ENCODE peak calls at places on chromosome 4, in ten cellular contexts. X is glutamatergic neuron; T is neural crest cell; B is fibroblast of mammary gland; E is left ventricle myocardium inferior; Q is CD8-positive, alpha-beta T cell; V is colonic mucosa; N is cardiac muscle cell; P is AG09309; D is choroid plexus epithelial cell. S is an unnamed sample.

GRCh38 chr4:60605651-60606354 is 594.3 kb upstream of the ADGRL3 start:
- DNase-seq in X (no peak), T (no peak), B (peak), E (no peak), Q (no peak), V (no peak), N (no peak), P (peak), D (peak), S (no peak)

GRCh38 chr4:186481998-186482790 is 73.2 kb downstream of the MTNR1A start:
- DNase-seq in X (no peak), T (no peak), B (no peak), E (no peak), Q (no peak), V (no peak), N (no peak), P (no peak), D (no peak), S (no peak)

GRCh38 chr4:38163216-38164006 is 203.2 kb downstream of the PTTG2 start:
- DNase-seq in X (no peak), T (no peak), B (peak), E (no peak), Q (no peak), V (no peak), N (no peak), P (peak), D (peak), S (no peak)

GRCh38 chr4:82017680-82018079 is 356.1 kb downstream of the HNRNPD start:
- DNase-seq in X (no peak), T (peak), B (peak), E (no peak), Q (no peak), V (no peak), N (peak), P (no peak), D (peak), S (peak)

GRCh38 chr4:73868206-73869129 is 725 bp upstream of the CXCL1 start:
- DNase-seq in X (no peak), T (no peak), B (no peak), E (no peak), Q (no peak), V (peak), N (no peak), P (no peak), D (peak), S (no peak)

GRCh38 chr4:141153751-141154510 is 20.7 kb upstream of the RNF150 start:
- DNase-seq in X (no peak), T (no peak), B (peak), E (no peak), Q (no peak), V (no peak), N (peak), P (no peak), D (peak), S (no peak)

GRCh38 chr4:130185123-130185522 is 1089.2 kb downstream of the C4orf33 start:
- DNase-seq in X (no peak), T (no peak), B (no peak), E (no peak), Q (no peak), V (no peak), N (no peak), P (no peak), D (no peak), S (peak)

GRCh38 chr4:10983274-10983673 is 298.7 kb upstream of the CLNK start:
- DNase-seq in X (no peak), T (no peak), B (no peak), E (no peak), Q (peak), V (no peak), N (no peak), P (no peak), D (no peak), S (no peak)

GRCh38 chr4:47852121-47852520 is 14.3 kb upstream of the CORIN start:
- DNase-seq in X (no peak), T (no peak), B (peak), E (no peak), Q (no peak), V (no peak), N (no peak), P (peak), D (peak), S (peak)

GRCh38 chr4:178273168-178273567 is 830.9 kb upstream of the AGA start:
- DNase-seq in X (no peak), T (no peak), B (no peak), E (no peak), Q (no peak), V (no peak), N (no peak), P (no peak), D (no peak), S (no peak)

GRCh38 chr4:8252301-8253173 is 17.0 kb upstream of the HTRA3 start:
- DNase-seq in X (no peak), T (no peak), B (no peak), E (no peak), Q (no peak), V (no peak), N (peak), P (no peak), D (peak), S (no peak)

GRCh38 chr4:153620352-153620751 is 63.7 kb upstream of the TLR2 start:
- DNase-seq in X (no peak), T (no peak), B (peak), E (no peak), Q (no peak), V (no peak), N (no peak), P (peak), D (peak), S (no peak)

GRCh38 chr4:96472103-96472867 is 632.4 kb downstream of the PDHA2 start:
- DNase-seq in X (no peak), T (no peak), B (no peak), E (no peak), Q (no peak), V (no peak), N (no peak), P (no peak), D (peak), S (no peak)

GRCh38 chr4:42673084-42673429 is 16.2 kb upstream of the ATP8A1 start:
- DNase-seq in X (no peak), T (no peak), B (peak), E (peak), Q (peak), V (no peak), N (peak), P (no peak), D (peak), S (no peak)

GRCh38 chr4:176360446-176360845 is 40.7 kb downstream of the SPCS3 start:
- DNase-seq in X (no peak), T (no peak), B (peak), E (no peak), Q (no peak), V (no peak), N (no peak), P (no peak), D (no peak), S (no peak)

GRCh38 chr4:114264877-114265291 is 285.4 kb upstream of the ARSJ start:
- DNase-seq in X (no peak), T (no peak), B (peak), E (no peak), Q (no peak), V (no peak), N (no peak), P (peak), D (no peak), S (no peak)

GRCh38 chr4:12949719-12950118 is 534.4 kb downstream of the RAB28 start:
- DNase-seq in X (no peak), T (no peak), B (no peak), E (no peak), Q (no peak), V (no peak), N (peak), P (no peak), D (no peak), S (no peak)

GRCh38 chr4:19074061-19074460 is 1052.5 kb upstream of the LCORL start:
- DNase-seq in X (no peak), T (no peak), B (no peak), E (no peak), Q (no peak), V (no peak), N (no peak), P (no peak), D (no peak), S (no peak)

GRCh38 chr4:186904104-186904503 is 180.4 kb upstream of the FAT1 start:
- DNase-seq in X (no peak), T (no peak), B (peak), E (no peak), Q (no peak), V (no peak), N (no peak), P (peak), D (peak), S (peak)

GRCh38 chr4:168919706-168920324 is 90.2 kb downstream of the CBR4 start:
- DNase-seq in X (no peak), T (no peak), B (no peak), E (no peak), Q (no peak), V (no peak), N (peak), P (no peak), D (no peak), S (no peak)

GRCh38 chr4:120843840-120844527 is 78.5 kb downstream of the PRDM5 start:
- DNase-seq in X (peak), T (no peak), B (no peak), E (peak), Q (no peak), V (peak), N (peak), P (no peak), D (no peak), S (peak)

GRCh38 chr4:3285558-3286334 is 7.1 kb upstream of the RGS12 start:
- DNase-seq in X (no peak), T (no peak), B (peak), E (no peak), Q (no peak), V (no peak), N (no peak), P (peak), D (peak), S (no peak)

GRCh38 chr4:7427326-7428260 is 7.1 kb downstream of the PSAPL1 start:
- DNase-seq in X (no peak), T (no peak), B (no peak), E (peak), Q (no peak), V (no peak), N (no peak), P (no peak), D (no peak), S (no peak)

GRCh38 chr4:145609494-145610427 is 9.4 kb upstream of the MMAA start:
- DNase-seq in X (peak), T (peak), B (peak), E (peak), Q (peak), V (peak), N (peak), P (peak), D (peak), S (peak)
- TF ChIP-seq CTCF in X (peak), T (peak), B (peak), E (peak), Q (peak), V (peak), N (peak), P (peak), D (peak), S (peak)

GRCh38 chr4:24975505-24975904 is 55.2 kb downstream of the LGI2 start:
- DNase-seq in X (no peak), T (no peak), B (no peak), E (no peak), Q (no peak), V (no peak), N (no peak), P (no peak), D (no peak), S (no peak)
- TF ChIP-seq CTCF in X (no peak), T (no peak), B (no peak), E (no peak), Q (no peak), V (no peak), N (no peak), P (no peak), D (no peak), S (no peak)

GRCh38 chr4:108175966-108176365 is 7.2 kb upstream of the LEF1 start:
- DNase-seq in X (no peak), T (no peak), B (no peak), E (no peak), Q (no peak), V (no peak), N (no peak), P (no peak), D (no peak), S (no peak)

GRCh38 chr4:108180513-108180912 is 11.8 kb upstream of the LEF1 start:
- DNase-seq in X (no peak), T (no peak), B (no peak), E (no peak), Q (no peak), V (no peak), N (no peak), P (no peak), D (no peak), S (no peak)

GRCh38 chr4:108181704-108182103 is 13.0 kb upstream of the LEF1 start:
- DNase-seq in X (no peak), T (no peak), B (no peak), E (no peak), Q (no peak), V (no peak), N (no peak), P (no peak), D (no peak), S (no peak)
- TF ChIP-seq CTCF in X (peak), T (peak), B (no peak), E (peak), Q (peak), V (no peak), N (no peak), P (no peak), D (peak), S (no peak)

DNA sequence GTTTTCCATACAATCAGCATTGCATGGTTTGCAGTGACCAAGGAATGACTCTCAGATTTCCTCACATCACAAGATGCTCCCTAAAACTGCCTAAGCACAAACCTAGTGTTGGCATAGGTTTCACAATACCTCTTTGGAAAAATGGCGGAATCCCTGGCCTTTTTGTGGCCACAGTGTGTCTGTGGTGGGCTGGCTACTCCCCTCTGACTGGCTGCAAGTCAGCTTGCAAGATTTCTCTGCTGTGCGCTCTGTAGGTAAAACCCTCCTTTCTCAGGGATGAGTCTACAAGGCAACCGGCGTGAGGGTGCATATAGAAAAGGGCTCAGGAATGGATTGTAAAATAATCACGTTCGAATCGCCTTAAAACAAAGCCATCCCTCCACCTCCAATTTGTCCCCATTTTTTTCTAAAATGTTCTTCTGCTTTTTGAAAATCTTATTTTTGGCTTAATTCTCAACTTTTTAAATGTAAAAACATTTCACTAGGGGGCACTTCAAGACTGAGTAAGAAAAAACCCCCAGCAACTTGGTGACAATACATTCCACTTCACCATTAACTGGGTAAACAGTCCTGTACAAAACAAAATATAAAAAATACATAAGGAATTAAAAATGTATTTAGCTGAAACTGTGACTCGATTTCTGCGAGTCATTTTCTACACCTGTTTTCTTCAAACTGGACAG is 235.6 kb downstream of the STIM2 start:
- DNase-seq in X (no peak), T (no peak), B (peak), E (no peak), Q (no peak), V (no peak), N (no peak), P (no peak), D (no peak), S (no peak)
- TF ChIP-seq CTCF in X (no peak), T (peak), B (peak), E (no peak), Q (no peak), V (no peak), N (no peak), P (peak), D (no peak), S (peak)

S was measured in A673.